ENCODE peak calls at places on chromosomes 13 and 19, in four cellular contexts. Y is K562, N is neural progenitor cell, J is GM23338. M is an unnamed sample.
A peak's percentile ranks its signal among the peaks of the same experiment; 100 is the strongest.

GRCh38 chr13:45749026-45749759 is 47.1 kb downstream of the CBY2 start:
- DNase-seq in Y (no peak), J (no peak), N (peak; percentile 34), M (no peak)

GRCh38 chr13:80030491-80030890 is 310.4 kb downstream of the SPRY2 start:
- DNase-seq in N (peak; percentile 16), J (peak; percentile 28), Y (no peak), M (no peak)

GRCh38 chr19:40714519-40715299 is 2.0 kb downstream of the COQ8B start:
- DNase-seq in N (peak; percentile 95), Y (peak; percentile 94), J (peak; percentile 98), M (peak; percentile 98)

GRCh38 chr19:51477343-51477742 is 996 bp upstream of the CEACAM18 start:
- DNase-seq in J (no peak), Y (no peak), N (no peak), M (no peak)

GRCh38 chr19:20244356-20244755 is 77.3 kb downstream of the ZNF486 start:
- DNase-seq in N (no peak), Y (no peak), J (no peak), M (no peak)

GRCh38 chr19:34393629-34394028 is 10.6 kb upstream of the PDCD2L start:
- DNase-seq in N (no peak), Y (no peak), J (no peak), M (no peak)

GRCh38 chr13:29457299-29457698 is 138.2 kb downstream of the SLC7A1 start:
- DNase-seq in J (no peak), Y (no peak), N (no peak), M (no peak)

GRCh38 chr13:113981201-113981605 is 7.3 kb upstream of the C13orf46 start:
- DNase-seq in N (no peak), J (no peak), Y (no peak), M (no peak)

GRCh38 chr13:98761126-98761978 is 8.9 kb upstream of the SLC15A1 start:
- DNase-seq in J (no peak), Y (no peak), N (no peak), M (no peak)

GRCh38 chr13:93857126-93857525 is 622.4 kb downstream of the DCT start:
- DNase-seq in J (no peak), Y (no peak), N (no peak), M (no peak)

GRCh38 chr13:108086678-108087077 is 128.7 kb downstream of the LIG4 start:
- DNase-seq in N (peak; percentile 18), Y (no peak), J (peak; percentile 37), M (peak; percentile 52)

GRCh38 chr19:33535176-33535575 is 13.6 kb upstream of the PEPD start:
- DNase-seq in Y (no peak), N (no peak), J (no peak), M (no peak)

GRCh38 chr19:50187937-50188336 is 15.5 kb upstream of the MYH14 start:
- DNase-seq in Y (no peak), J (no peak), N (no peak), M (no peak)

GRCh38 chr19:3631053-3631861 is 4.7 kb upstream of the CACTIN start:
- DNase-seq in Y (no peak), N (no peak), J (no peak), M (no peak)

GRCh38 chr19:6739390-6739883 is at the start of gene TRIP10:
- DNase-seq in J (peak; percentile 84), Y (peak; percentile 87), N (peak; percentile 94), M (peak; percentile 91)

GRCh38 chr19:33518541-33518940 is 3.0 kb downstream of the PEPD start:
- DNase-seq in J (peak; percentile 30), N (peak; percentile 80), Y (no peak), M (no peak)

DNA sequence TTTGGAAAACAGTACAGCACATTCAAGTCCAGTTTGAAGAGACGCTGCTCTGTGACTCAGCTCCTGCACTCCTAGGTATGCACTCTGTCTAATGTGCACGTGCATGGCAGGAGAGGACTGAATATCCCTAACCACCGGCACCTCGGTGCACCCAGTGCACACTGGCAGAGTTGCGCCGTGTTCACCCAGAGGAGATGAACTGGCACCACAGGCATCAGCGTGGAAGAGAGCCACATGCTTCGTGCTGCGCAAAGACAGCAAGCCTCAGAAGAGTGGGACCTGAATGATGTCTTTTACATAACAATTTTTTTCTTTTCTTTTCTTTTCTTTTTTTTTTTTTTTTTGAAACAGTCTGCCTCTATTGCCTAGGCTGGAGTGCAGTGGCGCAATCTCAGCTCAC is 122.3 kb downstream of the DPF1 start:
- DNase-seq in J (no peak), Y (no peak), N (no peak), M (no peak)
- H3K4me2 ChIP-seq in J (no peak overlapping the region), Y (no peak overlapping the region), N (no peak overlapping the region), M (no peak overlapping the region)

GRCh38 chr19:17404621-17405249 is 695 bp downstream of the BST2 start:
- DNase-seq in J (no peak), N (no peak), Y (no peak), M (peak; percentile 63)
- H3K4me3 ChIP-seq in J (peak overlapping the region; percentile 62), N (peak overlapping the region; percentile 61), Y (peak overlapping the region; percentile 53), M (peak overlapping the region; percentile 79)

GRCh38 chr19:39341720-39342604 is at the start of gene SAMD4B:
- DNase-seq in Y (peak; percentile 95), J (peak; percentile 98), N (peak; percentile 100), M (peak; percentile 99)
- H3K4me2 ChIP-seq in Y (peak within 1 kb of the TSS; percentile 100), J (peak within 1 kb of the TSS; percentile 98), N (peak within 1 kb of the TSS; percentile 85), M (peak within 1 kb of the TSS; percentile 94)

GRCh38 chr13:26228080-26228479 is 6.0 kb upstream of the RNF6 start:
- DNase-seq in N (no peak), Y (no peak), J (no peak), M (no peak)
- H3K4me3 ChIP-seq in N (no peak overlapping the region), Y (no peak overlapping the region), J (no peak overlapping the region), M (no peak overlapping the region)

GRCh38 chr13:97328222-97328790 is 105.7 kb upstream of the RAP2A start:
- DNase-seq in N (peak; percentile 90), Y (no peak), J (peak; percentile 93), M (no peak)
- H3K4me2 ChIP-seq in N (peak overlapping the region; percentile 37), Y (no peak overlapping the region), J (peak overlapping the region; percentile 7), M (no peak overlapping the region)